ENCODE peak calls at places on chromosomes 16 and 17, in four cellular contexts. S is transverse colon, G is HL-60, F is GM12891. A is an unnamed sample.
A peak's percentile ranks its signal among the peaks of the same experiment; 100 is the strongest.

GRCh38 chr16:86995456-86995855 is 321.7 kb downstream of the C16orf95 start:
- DNase-seq in G (no peak), S (no peak), F (no peak), A (no peak)

GRCh38 chr17:67570797-67571196 is 146.9 kb upstream of the NOL11 start:
- DNase-seq in S (no peak), F (no peak), G (no peak), A (no peak)

GRCh38 chr17:2059837-2060658 is 5.1 kb downstream of the HIC1 start:
- DNase-seq in G (no peak), S (no peak), F (no peak), A (no peak)

GRCh38 chr16:57106767-57107166 is 14.4 kb downstream of the CPNE2 start:
- DNase-seq in S (no peak), F (no peak), G (no peak), A (no peak)

GRCh38 chr17:4796550-4796915 is 569 bp downstream of the PSMB6 start:
- DNase-seq in S (peak; percentile 27), G (peak; percentile 4), F (no peak), A (no peak)

GRCh38 chr16:83549836-83550569 is 257.8 kb upstream of the HSBP1 start:
- DNase-seq in G (no peak), F (no peak), S (no peak), A (no peak)

GRCh38 chr17:34651267-34651955 is 72.0 kb downstream of the TMEM132E start:
- DNase-seq in G (no peak), S (no peak), F (no peak), A (no peak)

GRCh38 chr16:2950773-2951172 is 13.3 kb upstream of the KREMEN2 start:
- DNase-seq in G (no peak), F (no peak), S (no peak), A (no peak)

GRCh38 chr16:89945654-89946053 is 2.9 kb upstream of the DEF8 start:
- DNase-seq in S (no peak), F (no peak), G (no peak), A (no peak)

GRCh38 chr17:34769049-34769448 is 189.7 kb downstream of the TMEM132E start:
- DNase-seq in F (no peak), S (no peak), G (no peak), A (no peak)

GRCh38 chr17:4246674-4247073 is 17.1 kb downstream of the ANKFY1 start:
- DNase-seq in F (no peak), S (no peak), G (no peak), A (no peak)

GRCh38 chr16:65789148-65789545 is 577.3 kb upstream of the CDH5 start:
- DNase-seq in G (no peak), S (no peak), F (no peak), A (no peak)

GRCh38 chr17:602436-602835 is 112.2 kb downstream of the VPS53 start:
- DNase-seq in G (no peak), F (no peak), S (no peak), A (no peak)

GRCh38 chr17:22512506-22512905 is 820.2 kb downstream of the KCNJ18 start:
- DNase-seq in F (no peak), S (no peak), G (no peak), A (no peak)

GRCh38 chr17:66834919-66835454 is at the start of gene CACNG5:
- DNase-seq in G (no peak), S (no peak), F (no peak), A (no peak)

GRCh38 chr17:29524692-29525091 is 42.1 kb downstream of the ABHD15 start:
- DNase-seq in G (no peak), F (no peak), S (no peak), A (no peak)

GRCh38 chr17:64441772-64442549 is 7.0 kb upstream of the MILR1 start:
- DNase-seq in G (peak; percentile 93), F (no peak), S (peak; percentile 24), A (no peak)

GRCh38 chr17:17719199-17719940 is 38.1 kb downstream of the RAI1 start:
- DNase-seq in G (no peak), F (no peak), S (no peak), A (no peak)

GRCh38 chr16:53545433-53545832 is 42.4 kb upstream of the AKTIP start:
- DNase-seq in S (no peak), G (peak; percentile 33), F (no peak), A (no peak)

GRCh38 chr16:65600629-65601028 is 478.8 kb upstream of the CDH11 start:
- DNase-seq in G (no peak), S (no peak), F (no peak), A (no peak)

GRCh38 chr17:16918443-16918842 is 53.5 kb downstream of the TNFRSF13B start:
- DNase-seq in G (no peak), F (no peak), S (peak; percentile 8), A (peak; percentile 32)

GRCh38 chr17:79670537-79671386 is 59.9 kb upstream of the RBFOX3 start:
- DNase-seq in F (no peak), S (no peak), G (no peak), A (peak; percentile 31)

GRCh38 chr17:45437461-45438283 is 5.0 kb upstream of the ARHGAP27 start:
- DNase-seq in G (no peak), S (no peak), F (no peak), A (no peak)

GRCh38 chr16:84198401-84198800 is 7.4 kb downstream of the ADAD2 start:
- DNase-seq in G (no peak), S (no peak), F (no peak), A (no peak)

GRCh38 chr16:87342504-87342903 is 25.3 kb upstream of the C16orf95 start:
- DNase-seq in G (no peak), S (no peak), F (no peak), A (no peak)

GRCh38 chr17:81306491-81306890 is 11.4 kb upstream of the SLC38A10 start:
- DNase-seq in S (no peak), F (no peak), G (no peak), A (no peak)

GRCh38 chr16:8972843-8973586 is 9.3 kb upstream of the USP7 start:
- DNase-seq in F (no peak), G (no peak), S (no peak), A (no peak)

GRCh38 chr17:1484586-1485310 is 7.7 kb downstream of the MYO1C start:
- DNase-seq in S (peak; percentile 79), F (peak; percentile 75), G (no peak), A (no peak)

GRCh38 chr16:60181542-60181941 is 1447.4 kb upstream of the GOT2 start:
- DNase-seq in G (no peak), S (no peak), F (no peak), A (no peak)

GRCh38 chr17:80105762-80106161 is 4.4 kb downstream of the GAA start:
- DNase-seq in G (no peak), S (peak; percentile 37), F (no peak), A (no peak)

GRCh38 chr17:81712468-81713003 is 452 bp downstream of the SLC25A10 start:
- DNase-seq in F (peak; percentile 53), S (peak; percentile 46), G (no peak), A (no peak)

GRCh38 chr17:41975099-41976083 is 8.8 kb downstream of the CNP start:
- DNase-seq in F (no peak), S (no peak), G (no peak), A (no peak)

GRCh38 chr17:37111329-37111728 is 162.6 kb downstream of the AATF start:
- DNase-seq in G (no peak), S (no peak), F (no peak), A (no peak)

GRCh38 chr17:49469831-49470568 is 25.1 kb upstream of the NGFR start:
- DNase-seq in S (no peak), G (no peak), F (no peak), A (no peak)

DNA sequence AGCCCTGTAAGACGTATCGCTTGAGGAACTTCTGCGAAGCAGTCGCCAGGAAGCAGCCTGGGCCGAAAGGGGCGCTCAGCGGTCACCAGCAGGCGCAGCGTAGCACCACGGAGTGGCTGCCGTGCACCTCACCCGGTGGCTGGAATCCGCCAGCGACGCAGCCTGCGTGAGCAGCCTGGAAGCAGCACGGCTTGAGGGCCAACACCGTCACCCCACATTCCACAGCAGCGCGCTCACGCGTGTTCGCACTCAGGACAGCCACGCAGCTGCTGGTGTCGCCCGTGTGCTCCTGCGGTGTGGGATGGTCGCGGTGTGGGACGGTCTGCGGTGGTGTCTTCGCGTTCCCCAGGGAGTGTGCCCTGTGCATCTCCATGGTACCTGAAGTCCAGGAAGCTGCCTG is 9.6 kb downstream of the UBE2I start:
- DNase-seq in G (no peak), F (no peak), S (no peak), A (no peak)
- TF ChIP-seq POLR2AphosphoS5 in G (peak; percentile 30), F (peak; percentile 76), S (no peak), A (no peak)

DNA sequence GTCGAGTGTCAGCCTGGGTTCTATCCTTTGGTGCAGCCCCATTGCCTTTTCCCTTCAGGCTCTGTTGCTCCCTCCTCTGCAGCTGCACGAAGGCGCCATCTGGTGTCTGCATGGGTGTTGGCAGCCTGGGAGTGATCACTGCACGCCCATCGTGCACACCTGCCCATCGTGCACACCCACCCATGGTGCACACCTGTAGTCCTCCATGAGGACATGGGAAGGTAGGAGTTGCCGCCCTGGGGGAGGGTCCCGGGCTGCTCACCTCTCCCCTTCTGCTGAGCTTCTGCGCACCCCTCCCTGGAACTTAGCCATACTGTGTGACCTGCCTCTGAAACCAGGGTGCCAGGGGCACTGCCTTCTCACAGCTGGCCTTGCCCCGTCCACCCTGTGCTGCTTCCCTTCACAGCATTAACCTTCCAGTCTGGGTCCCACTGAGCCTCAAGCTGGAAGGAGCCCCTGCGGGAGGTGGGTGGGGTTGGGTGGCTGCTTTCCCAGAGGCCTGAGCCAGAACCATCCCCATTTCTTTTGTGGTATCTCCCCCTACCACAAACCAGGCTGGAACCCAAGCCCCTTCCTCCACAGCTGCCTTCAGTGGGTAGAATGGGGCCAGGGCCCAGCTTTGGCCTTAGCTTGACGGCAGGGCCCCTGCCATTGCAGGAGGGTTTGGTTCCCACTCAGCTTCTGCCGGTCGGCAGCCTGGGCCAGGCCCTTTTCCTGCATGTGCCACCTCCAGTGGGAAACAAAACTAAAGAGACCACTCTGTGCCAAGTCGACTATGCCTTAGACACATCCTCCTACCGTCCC is 2.9 kb downstream of the CTRL start:
- DNase-seq in F (peak; percentile 88), G (peak; percentile 76), S (peak; percentile 75), A (peak; percentile 84)
- TF ChIP-seq POLR2AphosphoS5 in F (peak; percentile 20), G (peak; percentile 20), S (peak; percentile 17), A (no peak)

GRCh38 chr17:77601054-77601979 is 357.2 kb upstream of the TNRC6C start:
- DNase-seq in S (no peak), G (no peak), F (no peak), A (peak; percentile 85)

GRCh38 chr17:77600346-77600745 is 358.2 kb upstream of the TNRC6C start:
- DNase-seq in G (no peak), F (no peak), S (no peak), A (peak; percentile 57)

GRCh38 chr17:77604301-77605031 is 354.0 kb upstream of the TNRC6C start:
- DNase-seq in G (no peak), F (no peak), S (no peak), A (peak; percentile 54)

GRCh38 chr17:77602883-77603640 is 355.4 kb upstream of the TNRC6C start:
- DNase-seq in G (no peak), S (no peak), F (no peak), A (no peak)

GRCh38 chr17:77602062-77602746 is 356.3 kb upstream of the TNRC6C start:
- DNase-seq in S (peak; percentile 46), G (no peak), F (no peak), A (peak; percentile 75)
- TF ChIP-seq POLR2AphosphoS5 in S (peak; percentile 59), G (no peak), F (no peak), A (peak; percentile 53)

GRCh38 chr16:30903596-30903995 is 7.2 kb downstream of the CTF1 start:
- DNase-seq in G (peak; percentile 98), S (no peak), F (no peak), A (no peak)

GRCh38 chr16:30901201-30902069 is 5.0 kb downstream of the CTF1 start:
- DNase-seq in S (no peak), F (no peak), G (no peak), A (no peak)

GRCh38 chr16:30900588-30900987 is 4.2 kb downstream of the CTF1 start:
- DNase-seq in G (no peak), S (no peak), F (no peak), A (no peak)

GRCh38 chr16:30903002-30903401 is 6.6 kb downstream of the CTF1 start:
- DNase-seq in S (no peak), F (no peak), G (peak; percentile 47), A (no peak)

GRCh38 chr16:30902070-30902972 is 5.9 kb downstream of the CTF1 start:
- DNase-seq in S (peak; percentile 74), G (peak; percentile 74), F (peak; percentile 80), A (no peak)
- TF ChIP-seq POLR2AphosphoS5 in S (no peak), G (peak; percentile 54), F (no peak), A (no peak)

A was measured in suprapubic skin.